ENCODE peak calls at places on chromosomes 3 and 15, in five cellular contexts. G is transverse colon, I is WERI-Rb-1, X is adrenal gland, P is BJ. O is an unnamed sample. For H3K36me3, the result is how much of the 10 kb centered on the place peaks cover.

GRCh38 chr3:57256844-57257243 is 29.3 kb downstream of the APPL1 start:
- DNase-seq in I (no peak), P (no peak), X (no peak), G (no peak), O (no peak)

GRCh38 chr15:76460871-76461270 is 124.3 kb downstream of the ISL2 start:
- DNase-seq in I (no peak), P (peak), X (no peak), G (no peak), O (no peak)

GRCh38 chr3:157493627-157494550 is 9.3 kb downstream of the VEPH1 start:
- DNase-seq in I (no peak), P (peak), G (no peak), X (no peak), O (no peak)

GRCh38 chr3:181721369-181721768 is 9.6 kb downstream of the SOX2 start:
- DNase-seq in G (no peak), X (no peak), P (no peak), I (no peak), O (no peak)

GRCh38 chr3:72322264-72322976 is 525.8 kb downstream of the SHQ1 start:
- DNase-seq in P (no peak), G (no peak), X (no peak), I (no peak), O (no peak)

GRCh38 chr3:188962253-188963247 is 209.2 kb upstream of the TPRG1 start:
- DNase-seq in I (no peak), X (no peak), P (no peak), G (no peak), O (no peak)

GRCh38 chr15:20340931-20341661 is 200.5 kb downstream of the GOLGA6L6 start:
- DNase-seq in I (peak), G (peak), P (no peak), X (peak), O (peak)

GRCh38 chr3:105354429-105354828 is 12.3 kb upstream of the ALCAM start:
- DNase-seq in G (no peak), P (no peak), X (no peak), I (no peak), O (no peak)

GRCh38 chr3:160941885-160942494 is 163.2 kb downstream of the B3GALNT1 start:
- DNase-seq in X (peak), G (peak), I (peak), P (no peak), O (peak)

GRCh38 chr15:79394231-79394630 is 37.9 kb upstream of the MINAR1 start:
- DNase-seq in I (no peak), X (peak), G (no peak), P (peak), O (no peak)

GRCh38 chr3:138914870-138915502 is 32.0 kb downstream of the FOXL2 start:
- DNase-seq in P (no peak), I (no peak), X (no peak), G (no peak), O (no peak)

GRCh38 chr3:172302176-172302575 is 146.1 kb downstream of the GHSR start:
- DNase-seq in G (no peak), P (no peak), X (no peak), I (no peak), O (no peak)

GRCh38 chr3:172300187-172300586 is 148.1 kb downstream of the GHSR start:
- DNase-seq in G (no peak), P (no peak), I (no peak), X (no peak), O (no peak)

GRCh38 chr3:172303181-172303580 is 145.1 kb downstream of the GHSR start:
- DNase-seq in X (no peak), G (no peak), I (no peak), P (no peak), O (no peak)

GRCh38 chr3:172298247-172298646 is 150.0 kb downstream of the GHSR start:
- DNase-seq in G (no peak), I (no peak), P (no peak), X (no peak), O (no peak)

DNA sequence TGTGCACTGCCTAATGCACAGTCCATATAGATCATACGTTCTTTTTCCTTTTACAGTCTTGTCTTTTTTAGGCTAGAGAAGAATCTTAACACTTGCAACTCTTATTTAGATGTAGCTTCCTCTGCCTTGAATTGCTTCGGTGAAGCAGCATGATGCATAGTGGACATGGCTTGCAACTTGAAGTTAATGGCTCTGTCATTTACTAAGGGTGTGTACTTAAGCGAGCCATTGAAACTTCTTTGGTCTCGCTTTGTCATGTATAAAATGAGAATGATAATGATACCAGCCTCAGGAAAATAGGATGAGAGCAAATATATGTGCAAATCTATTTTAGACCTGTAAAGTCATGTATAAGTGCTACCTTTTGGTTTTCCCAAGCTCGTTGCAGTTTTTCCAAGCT is 147.4 kb downstream of the GHSR start:
- DNase-seq in X (no peak), P (no peak), I (no peak), G (no peak), O (no peak)
- H3K4me3 ChIP-seq in X (no peak), P (no peak), I (no peak), G (no peak), O (no peak)

DNA sequence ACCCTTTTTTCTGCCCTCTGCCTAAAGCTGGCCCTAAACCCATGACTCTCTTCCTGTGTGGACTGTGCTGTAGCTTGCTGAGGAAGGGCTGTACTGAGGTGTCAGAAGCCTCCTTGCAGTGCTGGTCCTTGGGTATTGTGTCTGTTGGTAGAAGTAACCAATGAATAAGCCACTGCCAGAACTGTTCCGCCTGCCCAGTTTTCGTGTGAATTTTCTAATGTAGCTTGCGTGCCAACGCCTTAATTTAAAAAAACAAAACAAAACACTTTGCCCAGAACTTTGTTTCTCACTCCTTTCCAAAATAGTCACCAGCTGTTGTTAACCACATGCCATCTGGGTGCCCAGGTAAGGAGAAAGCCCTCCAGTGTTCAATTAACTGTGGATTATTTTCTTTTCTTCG is 101.9 kb downstream of the KLHL25 start:
- DNase-seq in X (no peak), G (peak), I (no peak), P (no peak), O (no peak)
- H3K36me3 ChIP-seq in X (under half), G (under half), I (half or more), P (under half), O (under half)

GRCh38 chr15:40809051-40809450 is 1.8 kb upstream of the DNAJC17 start:
- DNase-seq in I (no peak), X (no peak), P (no peak), G (no peak), O (no peak)
- H3K4me3 ChIP-seq in I (no peak), X (no peak), P (no peak), G (no peak), O (no peak)

GRCh38 chr3:74510261-74510660 is 104.2 kb downstream of the CNTN3 start:
- DNase-seq in G (no peak), X (no peak), I (no peak), P (no peak), O (no peak)
- H3K36me3 ChIP-seq in G (under half), X (under half), I (under half), P (under half), O (under half)

GRCh38 chr3:13080026-13080425 is 6.8 kb upstream of the IQSEC1 start:
- DNase-seq in X (no peak), I (no peak), P (no peak), G (no peak), O (no peak)
- H3K4me3 ChIP-seq in X (no peak), I (no peak), P (no peak), G (no peak), O (no peak)

DNA sequence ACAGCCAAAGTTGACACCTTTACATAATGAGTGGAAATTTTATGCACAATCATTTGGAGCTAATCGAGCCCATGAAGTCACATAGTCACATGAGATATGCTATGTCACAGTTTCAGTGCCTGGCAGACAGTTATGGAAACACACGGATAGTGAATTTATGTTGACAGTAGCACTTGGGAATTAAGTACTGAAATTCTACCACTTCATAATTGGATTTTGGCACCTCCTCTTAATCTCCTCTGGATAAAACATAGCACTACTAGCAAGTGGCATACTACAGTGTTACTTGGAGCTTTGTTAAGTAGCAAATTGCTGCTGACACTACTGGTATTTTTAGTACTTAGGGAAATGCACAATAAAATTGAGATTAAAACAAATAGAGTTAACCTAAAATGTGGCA is 1679.4 kb downstream of the OTOL1 start:
- DNase-seq in P (no peak), I (no peak), X (no peak), G (no peak), O (no peak)
- H3K36me3 ChIP-seq in P (under half), I (under half), X (under half), G (under half), O (under half)

GRCh38 chr15:25862469-25863066 is 559 bp downstream of the ATP10A start:
- DNase-seq in I (peak), P (no peak), X (no peak), G (no peak), O (no peak)

GRCh38 chr15:25859838-25860645 is 3.1 kb downstream of the ATP10A start:
- DNase-seq in G (no peak), X (no peak), P (no peak), I (no peak), O (no peak)

GRCh38 chr15:25858952-25859760 is 4.0 kb downstream of the ATP10A start:
- DNase-seq in X (no peak), I (no peak), P (no peak), G (no peak), O (no peak)

GRCh38 chr15:25862087-25862468 is 1.0 kb downstream of the ATP10A start:
- DNase-seq in X (no peak), P (no peak), I (no peak), G (no peak), O (no peak)

DNA sequence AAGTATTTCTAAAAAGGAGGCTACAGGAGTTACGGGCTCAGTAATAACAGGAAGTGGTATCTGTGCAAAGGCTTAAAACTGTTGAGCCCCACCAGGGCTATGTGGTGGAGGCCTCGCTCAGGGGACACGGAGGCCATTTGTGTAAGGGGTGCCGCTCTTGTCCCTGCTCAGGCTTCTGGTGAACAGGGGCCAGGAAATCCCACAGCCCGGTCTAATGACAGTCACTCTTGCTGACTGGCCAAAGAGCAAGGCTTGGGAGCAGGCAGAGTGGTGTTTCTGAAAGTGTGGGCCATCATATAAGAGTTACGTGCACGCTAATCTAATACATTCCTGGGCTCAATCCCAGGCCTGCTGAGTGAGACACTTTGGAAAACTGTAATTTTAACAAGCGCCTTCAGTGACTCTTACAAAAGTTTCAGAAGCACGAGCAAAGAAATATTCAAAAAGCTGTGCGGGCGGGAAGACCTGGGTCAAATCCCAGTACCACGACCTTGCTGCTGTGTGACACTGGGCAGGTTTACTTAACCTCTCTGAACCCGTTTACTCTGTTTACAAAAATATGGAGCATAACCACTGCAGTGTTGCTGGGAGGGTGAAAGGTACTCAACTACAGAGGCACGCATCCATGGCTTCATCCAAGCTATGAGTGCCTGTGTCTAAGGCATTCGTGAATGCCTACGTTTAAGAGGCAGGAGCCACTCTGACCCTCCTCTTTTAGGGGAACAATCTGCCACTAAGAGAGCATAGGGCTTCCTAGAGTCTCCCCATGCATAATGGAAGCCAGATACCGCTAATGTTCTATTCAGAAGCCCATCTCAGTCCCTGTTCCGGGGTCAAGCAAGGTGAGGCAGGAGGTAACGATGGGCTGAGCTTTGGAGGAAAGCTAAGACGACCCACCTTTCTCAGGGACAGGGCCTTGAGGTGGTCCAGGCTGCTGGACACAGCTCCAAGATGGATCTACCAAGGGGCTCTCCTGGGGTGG is 2.0 kb downstream of the ATP10A start:
- DNase-seq in X (no peak), P (no peak), G (peak), I (no peak), O (no peak)
- H3K4me3 ChIP-seq in X (no peak), P (peak), G (peak), I (no peak), O (peak)

O was measured in testis.